ENCODE peak calls at places on chromosome X, in five cellular contexts. L is fibroblast of the aortic adventitia, Y is AG10803, P is choroid plexus epithelial cell, T is breast epithelium. J is an unnamed sample.

GRCh38 chrX:151773434-151773833 is 38.9 kb downstream of the CNGA2 start:
- DNase-seq in L (no peak), Y (no peak), P (no peak), T (no peak), J (no peak)

GRCh38 chrX:45845142-45845541 is 644.5 kb upstream of the DIPK2B start:
- DNase-seq in L (no peak), Y (no peak), P (no peak), T (no peak), J (no peak)

GRCh38 chrX:14875624-14876023 is 2.4 kb downstream of the MOSPD2 start:
- DNase-seq in L (no peak), Y (no peak), P (no peak), T (no peak), J (no peak)

GRCh38 chrX:23403849-23404248 is 69.2 kb downstream of the PTCHD1 start:
- DNase-seq in L (no peak), Y (no peak), P (peak), T (no peak), J (no peak)

GRCh38 chrX:47240619-47241018 is 7.8 kb downstream of the USP11 start:
- DNase-seq in L (no peak), Y (no peak), P (no peak), T (no peak), J (no peak)

GRCh38 chrX:49753691-49754090 is 57.9 kb upstream of the PAGE1 start:
- DNase-seq in L (no peak), Y (no peak), P (no peak), T (no peak), J (no peak)

GRCh38 chrX:9525511-9526248 is 60.8 kb downstream of the TBL1X start:
- DNase-seq in L (no peak), Y (no peak), P (peak), T (no peak), J (peak)

GRCh38 chrX:38124000-38124399 is 96.7 kb downstream of the SRPX start:
- DNase-seq in L (no peak), Y (no peak), P (no peak), T (no peak), J (no peak)

GRCh38 chrX:85326234-85327059 is 53.0 kb downstream of the POF1B start:
- DNase-seq in L (no peak), Y (no peak), P (no peak), T (no peak), J (no peak)

GRCh38 chrX:25158635-25159034 is 142.9 kb upstream of the ARX start:
- DNase-seq in L (peak), Y (no peak), P (no peak), T (no peak), J (peak)

GRCh38 chrX:107629533-107629909 is 1.2 kb downstream of the PRPS1 start:
- DNase-seq in L (peak), Y (peak), P (peak), T (no peak), J (peak)

GRCh38 chrX:49230500-49231232 is 2.5 kb downstream of the CACNA1F start:
- DNase-seq in L (no peak), Y (no peak), P (no peak), T (peak), J (no peak)

GRCh38 chrX:46903458-46904242 is 8.6 kb upstream of the JADE3 start:
- DNase-seq in L (peak), Y (peak), P (peak), T (peak), J (peak)

GRCh38 chrX:132955710-132956109 is 2.7 kb downstream of the HS6ST2 start:
- DNase-seq in L (no peak), Y (no peak), P (no peak), T (no peak), J (no peak)

GRCh38 chrX:101385795-101386541 is at the start of gene BTK:
- DNase-seq in L (no peak), Y (no peak), P (no peak), T (no peak), J (no peak)

GRCh38 chrX:44088755-44089154 is 115.6 kb upstream of the NDP start:
- DNase-seq in L (no peak), Y (peak), P (no peak), T (no peak), J (no peak)

GRCh38 chrX:46572295-46572936 is 1.1 kb upstream of the CHST7 start:
- DNase-seq in L (no peak), Y (no peak), P (no peak), T (no peak), J (no peak)

GRCh38 chrX:155216940-155217450 is 735 bp downstream of the VBP1 start:
- DNase-seq in L (peak), Y (peak), P (peak), T (no peak), J (no peak)

GRCh38 chrX:1852082-1852481 is 237.2 kb downstream of the ASMT start:
- DNase-seq in L (no peak), Y (no peak), P (no peak), T (no peak), J (no peak)

GRCh38 chrX:133813991-133814390 is 171.4 kb downstream of the GPC3 start:
- DNase-seq in L (no peak), Y (no peak), P (peak), T (no peak), J (peak)

GRCh38 chrX:53251307-53251706 is 26.3 kb upstream of the KDM5C start:
- DNase-seq in L (no peak), Y (peak), P (no peak), T (no peak), J (no peak)

GRCh38 chrX:11171956-11172355 is 60.8 kb downstream of the HCCS start:
- DNase-seq in L (no peak), Y (no peak), P (no peak), T (no peak), J (no peak)

GRCh38 chrX:41333744-41333993 is 293 bp upstream of the DDX3X start:
- DNase-seq in L (peak), Y (peak), P (peak), T (no peak), J (peak)

GRCh38 chrX:79366888-79367749 is at the start of gene ITM2A:
- DNase-seq in L (no peak), Y (no peak), P (peak), T (peak), J (no peak)

GRCh38 chrX:55488559-55489314 is 911 bp downstream of the USP51 start:
- DNase-seq in L (peak), Y (peak), P (peak), T (peak), J (peak)

GRCh38 chrX:14873676-14874049 is 442 bp downstream of the MOSPD2 start:
- DNase-seq in L (no peak), Y (no peak), P (no peak), T (no peak), J (peak)

GRCh38 chrX:150887906-150888465 is 10.5 kb downstream of the CD99L2 start:
- DNase-seq in L (peak), Y (no peak), P (peak), T (no peak), J (peak)

GRCh38 chrX:70172226-70172625 is 5.1 kb upstream of the DGAT2L6 start:
- DNase-seq in L (peak), Y (no peak), P (peak), T (no peak), J (peak)

GRCh38 chrX:41634284-41634683 is 54.5 kb upstream of the GPR34 start:
- DNase-seq in L (peak), Y (no peak), P (peak), T (no peak), J (peak)

GRCh38 chrX:136856527-136856926 is 24.0 kb downstream of the RBMX start:
- DNase-seq in L (no peak), Y (no peak), P (no peak), T (no peak), J (no peak)

GRCh38 chrX:53605004-53605403 is 81.5 kb downstream of the HUWE1 start:
- DNase-seq in L (peak), Y (no peak), P (peak), T (no peak), J (no peak)

GRCh38 chrX:43949669-43950068 is 23.5 kb downstream of the NDP start:
- DNase-seq in L (no peak), Y (no peak), P (no peak), T (no peak), J (no peak)

GRCh38 chrX:153687121-153688039 is at the start of gene SLC6A8:
- DNase-seq in L (peak), Y (peak), P (peak), T (peak), J (peak)

GRCh38 chrX:68650491-68650890 is 3.0 kb downstream of the STARD8 start:
- DNase-seq in L (no peak), Y (peak), P (peak), T (no peak), J (peak)

GRCh38 chrX:65750674-65751469 is 83.4 kb downstream of the MSN start:
- DNase-seq in L (no peak), Y (peak), P (no peak), T (no peak), J (no peak)

GRCh38 chrX:53449632-53450031 is 15.5 kb upstream of the HSD17B10 start:
- DNase-seq in L (no peak), Y (no peak), P (no peak), T (no peak), J (no peak)

GRCh38 chrX:13764765-13765164 is 30.2 kb downstream of the OFD1 start:
- DNase-seq in L (no peak), Y (no peak), P (peak), T (no peak), J (peak)

GRCh38 chrX:102345916-102346315 is 93.9 kb downstream of the NXF2B start:
- DNase-seq in L (peak), Y (peak), P (peak), T (peak), J (peak)

GRCh38 chrX:148282504-148282903 is 217.9 kb upstream of the AFF2 start:
- DNase-seq in L (no peak), Y (no peak), P (no peak), T (no peak), J (no peak)

DNA sequence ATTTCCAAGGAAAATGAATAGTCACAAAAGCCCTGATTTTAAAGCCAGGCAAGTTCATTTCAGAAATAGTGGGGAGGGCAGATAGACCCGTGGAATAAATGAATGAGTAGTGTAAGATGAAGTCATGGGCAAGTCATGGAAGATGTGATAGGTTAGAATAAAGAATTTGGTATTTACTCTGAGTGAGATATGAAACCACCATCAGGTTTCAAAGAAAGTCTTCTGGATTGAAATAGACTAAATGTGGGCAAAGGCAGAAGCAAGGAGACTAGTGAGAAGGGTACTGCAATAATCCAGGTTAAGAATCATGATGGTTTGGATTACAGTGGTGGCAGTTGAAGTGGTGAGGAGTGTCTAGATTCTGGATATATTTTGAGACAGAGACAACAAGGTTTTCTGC is 218.5 kb upstream of the AFF2 start:
- DNase-seq in L (no peak), Y (no peak), P (no peak), T (no peak), J (no peak)
- H3K4me3 ChIP-seq in L (no peak), Y (no peak), P (no peak), T (no peak), J (no peak)

GRCh38 chrX:12446342-12447075 is 308.2 kb downstream of the FRMPD4 start:
- DNase-seq in L (peak), Y (peak), P (no peak), T (no peak), J (peak)

GRCh38 chrX:12447448-12448154 is 309.3 kb downstream of the FRMPD4 start:
- DNase-seq in L (peak), Y (peak), P (peak), T (no peak), J (peak)

DNA sequence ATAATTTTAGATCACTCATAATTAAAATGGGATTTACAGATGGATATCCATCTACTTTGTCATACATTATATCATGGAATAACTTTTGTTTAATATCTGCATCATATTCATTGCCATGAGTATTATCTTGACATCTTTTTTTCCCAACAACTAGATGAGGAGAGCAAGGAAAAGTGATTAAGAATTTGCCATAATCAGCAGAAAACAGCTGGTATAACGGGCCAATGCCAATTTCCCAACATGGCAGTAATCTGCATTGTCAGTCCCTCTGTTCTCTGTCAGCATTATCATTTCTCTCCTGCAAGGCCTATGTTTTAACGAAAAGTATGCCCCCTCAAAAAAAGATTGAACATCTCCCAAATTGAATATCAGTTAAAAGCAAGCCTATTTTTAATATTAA is 314.0 kb downstream of the FRMPD4 start:
- DNase-seq in L (no peak), Y (no peak), P (no peak), T (no peak), J (no peak)
- TF ChIP-seq CTCF in L (no peak), Y (no peak), P (no peak), T (no peak), J (no peak)

GRCh38 chrX:115966920-115967319 is 203.6 kb upstream of the AGTR2 start:
- DNase-seq in L (peak), Y (no peak), P (no peak), T (no peak), J (no peak)
- H3K4me3 ChIP-seq in L (peak), Y (no peak), P (no peak), T (no peak), J (no peak)

DNA sequence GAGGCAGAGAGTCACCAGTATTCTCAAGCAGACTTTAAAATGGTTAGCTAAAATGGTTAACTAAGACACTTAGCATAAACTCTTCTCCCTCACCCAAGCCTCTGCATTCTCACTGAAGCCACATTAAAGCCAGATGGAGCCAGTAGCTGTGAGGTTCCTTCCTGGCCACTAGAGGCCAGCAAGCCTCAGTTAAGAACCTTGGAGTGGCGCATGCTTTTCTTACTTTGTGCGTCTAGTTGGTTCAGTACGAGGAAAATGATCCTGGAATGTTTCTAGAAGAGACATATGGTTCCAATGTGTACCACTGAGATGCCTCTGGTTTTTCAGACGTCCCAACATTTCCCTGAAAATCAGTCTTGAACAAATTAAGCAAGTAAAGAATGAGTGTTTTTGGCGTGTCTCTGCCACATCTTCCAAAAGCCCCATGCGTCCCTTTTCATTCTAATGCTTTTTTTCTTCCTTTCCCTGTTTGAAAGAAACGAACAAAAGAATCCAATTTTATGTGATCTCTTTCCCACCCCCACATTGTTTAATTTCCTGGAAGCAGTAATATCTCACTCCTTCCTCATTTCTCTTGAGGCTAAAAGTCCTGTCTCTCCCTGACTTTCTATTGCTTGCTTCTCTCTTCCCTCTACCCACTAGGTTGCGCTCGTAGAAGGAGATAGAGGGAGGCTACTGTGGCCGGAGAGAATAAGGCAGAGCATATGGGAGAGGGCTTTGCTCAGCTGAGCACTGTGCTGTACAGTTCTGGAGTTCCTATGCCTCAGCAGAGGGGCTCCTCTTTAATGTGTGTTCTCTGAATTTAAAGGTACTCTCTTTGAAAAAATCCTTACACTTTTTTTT is 82.9 kb upstream of the TAB3 start:
- DNase-seq in L (peak), Y (peak), P (peak), T (no peak), J (peak)
- TF ChIP-seq CTCF in L (peak), Y (peak), P (peak), T (peak), J (peak)

DNA sequence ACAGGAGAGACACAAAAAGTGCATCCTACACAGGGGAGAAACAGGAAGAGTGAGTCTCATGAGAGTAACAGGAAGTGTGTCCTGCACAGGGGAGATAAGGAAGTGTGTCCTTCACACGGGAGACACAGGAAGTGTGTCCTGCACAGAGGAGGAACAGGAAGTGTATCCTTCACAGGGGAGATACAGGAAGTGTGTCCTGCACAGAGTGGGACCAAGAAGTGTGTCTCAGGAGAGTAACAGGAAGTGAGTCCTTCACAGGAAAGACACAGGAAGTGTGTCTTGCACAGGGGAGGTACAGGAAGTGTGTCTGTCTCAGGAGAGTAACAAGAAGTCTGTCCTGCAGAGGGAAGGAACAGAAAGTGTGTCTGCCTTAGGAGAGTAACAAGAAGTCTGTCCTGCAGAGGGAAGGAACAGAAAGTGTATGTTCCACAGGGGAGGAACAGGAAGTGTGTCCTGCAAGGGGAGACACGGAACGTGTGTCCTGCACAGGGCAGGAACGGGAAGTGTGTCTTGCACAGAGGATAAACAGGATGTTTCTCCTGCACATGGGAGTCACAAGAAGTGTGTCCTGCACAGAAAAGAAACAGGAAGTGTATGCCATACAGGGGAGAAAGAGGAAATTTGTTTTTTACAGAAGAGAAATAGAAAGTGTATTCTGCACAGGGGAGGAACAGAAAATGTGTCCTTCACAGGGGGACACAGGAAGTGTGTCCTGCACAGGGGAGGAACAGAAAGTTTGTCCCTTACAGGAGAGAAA is 102.0 kb downstream of the ARSF start:
- DNase-seq in L (no peak), Y (no peak), P (no peak), T (no peak), J (no peak)
- H3K4me3 ChIP-seq in L (no peak), Y (no peak), P (no peak), T (no peak), J (no peak)